ENCODE peak calls at places on chromosomes 6 and 20, in six cellular contexts. M is GM12891, P is HepG2, V is H1, K is K562, C is GM12878. X is an unnamed sample.

GRCh38 chr6:158715330-158716311 is 65.8 kb downstream of the SYTL3 start:
- DNase-seq in M (peak; percentile 43), K (no peak), P (no peak), C (no peak), V (no peak), X (peak; percentile 47)

GRCh38 chr20:49543071-49543857 is 24.7 kb downstream of the PTGIS start:
- DNase-seq in M (no peak), C (no peak), V (no peak), P (no peak), K (no peak), X (no peak)

GRCh38 chr6:137777299-137778075 is 89.6 kb upstream of the TNFAIP3 start:
- DNase-seq in P (no peak), V (no peak), K (no peak), C (no peak), M (no peak), X (no peak)

GRCh38 chr6:148945311-148946021 is 198.6 kb downstream of the UST start:
- DNase-seq in P (no peak), V (no peak), M (no peak), K (no peak), C (no peak), X (no peak)

GRCh38 chr6:135236732-135237131 is 55.6 kb downstream of the MYB start:
- DNase-seq in C (no peak), K (no peak), M (no peak), P (no peak), V (no peak), X (no peak)

GRCh38 chr6:122652431-122652830 is 42.2 kb downstream of the PKIB start:
- DNase-seq in K (no peak), C (no peak), V (no peak), P (peak; percentile 31), M (no peak), X (no peak)

GRCh38 chr20:51631011-51631950 is 88.8 kb upstream of the NFATC2 start:
- DNase-seq in V (no peak), K (peak; percentile 53), P (peak; percentile 28), C (no peak), M (no peak), X (no peak)

GRCh38 chr6:41937881-41938574 is 3.6 kb downstream of the CCND3 start:
- DNase-seq in P (no peak), C (no peak), V (no peak), M (no peak), K (peak; percentile 75), X (no peak)

GRCh38 chr20:58634818-58635665 is 16.0 kb upstream of the STX16 start:
- DNase-seq in V (no peak), C (no peak), M (peak; percentile 44), P (no peak), K (peak; percentile 38), X (no peak)

GRCh38 chr6:30821862-30822784 is 62.2 kb upstream of the DDR1 start:
- DNase-seq in V (no peak), M (peak; percentile 28), K (peak; percentile 65), C (no peak), P (peak; percentile 70), X (no peak)

GRCh38 chr6:118288355-118289124 is 259.6 kb upstream of the PLN start:
- DNase-seq in V (no peak), M (no peak), K (no peak), C (no peak), P (no peak), X (no peak)

GRCh38 chr6:101443315-101443714 is 49.8 kb downstream of the GRIK2 start:
- DNase-seq in V (no peak), K (no peak), C (no peak), M (no peak), P (no peak), X (no peak)

GRCh38 chr20:46010491-46011405 is 2.0 kb downstream of the MMP9 start:
- DNase-seq in M (no peak), V (no peak), C (no peak), P (no peak), K (no peak), X (no peak)

GRCh38 chr6:131803007-131803769 is 4.6 kb upstream of the ENPP1 start:
- DNase-seq in M (no peak), K (no peak), P (no peak), V (no peak), C (no peak), X (no peak)

GRCh38 chr6:131808460-131809269 is 845 bp downstream of the ENPP1 start:
- DNase-seq in P (no peak), M (no peak), C (no peak), K (no peak), V (no peak), X (no peak)

GRCh38 chr6:131811510-131811909 is 3.7 kb downstream of the ENPP1 start:
- DNase-seq in V (no peak), K (no peak), C (no peak), M (no peak), P (no peak), X (no peak)

GRCh38 chr6:131807321-131807643 is 538 bp upstream of the ENPP1 start:
- DNase-seq in M (no peak), P (no peak), V (no peak), K (no peak), C (no peak), X (no peak)

GRCh38 chr6:131807644-131808459 is at the start of gene ENPP1:
- DNase-seq in C (no peak), P (peak; percentile 71), K (peak; percentile 78), M (peak; percentile 24), V (peak; percentile 83), X (peak; percentile 30)
- TF ChIP-seq POLR2A in C (no peak), P (peak; percentile 84), K (no peak), M (no peak), V (no peak), X (no peak)

GRCh38 chr20:33790571-33790970 is 20.6 kb upstream of the CHMP4B start:
- DNase-seq in P (no peak), K (no peak), V (no peak), M (no peak), C (no peak), X (no peak)

GRCh38 chr20:33791021-33791420 is 20.1 kb upstream of the CHMP4B start:
- DNase-seq in K (no peak), C (no peak), P (no peak), M (no peak), V (no peak), X (no peak)

GRCh38 chr20:33789858-33790182 is 21.3 kb upstream of the CHMP4B start:
- DNase-seq in C (no peak), V (no peak), M (no peak), P (no peak), K (no peak), X (no peak)

GRCh38 chr20:33788351-33789049 is 22.6 kb upstream of the CHMP4B start:
- DNase-seq in C (no peak), M (no peak), P (no peak), V (no peak), K (no peak), X (no peak)

DNA sequence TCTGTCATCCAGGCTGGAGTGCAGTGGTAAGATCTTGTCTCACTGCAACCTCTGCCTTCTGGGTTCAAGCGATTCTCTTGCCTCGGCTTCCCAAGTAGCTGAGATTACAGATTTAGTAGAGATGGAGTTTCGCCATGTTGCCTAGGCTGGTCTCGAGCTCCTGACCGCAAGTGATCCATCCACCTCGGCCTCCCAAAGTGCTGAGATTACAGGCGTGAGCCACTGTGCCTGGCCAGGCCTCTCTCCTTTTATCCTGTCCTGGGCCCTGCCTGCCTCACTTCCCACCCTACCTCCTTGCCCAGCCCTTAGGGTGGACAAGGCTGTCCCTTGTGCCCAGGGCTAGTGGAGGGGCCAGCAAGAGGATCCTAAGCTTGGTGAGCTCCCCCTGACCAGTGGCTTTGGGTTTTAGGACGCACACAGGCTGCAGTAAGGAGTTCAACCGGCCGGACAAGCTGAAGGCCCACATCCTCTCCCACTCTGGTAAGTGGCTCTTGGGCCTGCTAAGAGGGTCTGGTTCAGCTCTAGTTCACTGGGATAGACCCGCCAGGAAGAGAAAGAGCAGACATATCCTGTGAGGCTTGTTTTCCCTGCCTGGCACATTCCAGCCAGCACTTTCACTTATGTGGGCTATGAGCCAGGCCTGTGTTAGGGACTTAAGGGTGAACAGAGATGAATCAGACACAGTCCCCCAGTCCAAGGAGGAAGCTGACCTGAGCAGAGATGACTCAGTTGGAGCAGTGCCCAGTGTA is 21.9 kb upstream of the CHMP4B start:
- DNase-seq in V (no peak), K (no peak), P (peak; percentile 83), M (no peak), C (no peak), X (no peak)
- TF ChIP-seq POLR2AphosphoS5 in V (no peak), K (no peak), P (no peak), M (no peak), C (no peak), X (no peak)

GRCh38 chr6:152127429-152128165 is 320.1 kb downstream of the ESR1 start:
- DNase-seq in V (no peak), P (no peak), C (no peak), M (no peak), K (no peak), X (no peak)

GRCh38 chr6:152135755-152136448 is 328.4 kb downstream of the ESR1 start:
- DNase-seq in K (no peak), V (no peak), M (no peak), P (peak; percentile 92), C (no peak), X (no peak)

GRCh38 chr6:152124432-152125074 is 317.1 kb downstream of the ESR1 start:
- DNase-seq in P (peak; percentile 54), C (no peak), V (no peak), K (peak; percentile 44), M (no peak), X (no peak)

GRCh38 chr6:152129606-152130249 is 322.2 kb downstream of the ESR1 start:
- DNase-seq in P (no peak), C (no peak), K (no peak), M (no peak), V (no peak), X (no peak)

GRCh38 chr6:152130441-152130840 is 323.0 kb downstream of the ESR1 start:
- DNase-seq in C (no peak), P (no peak), V (no peak), K (no peak), M (no peak), X (no peak)
- TF ChIP-seq TAF1 in C (no peak), P (no peak), V (no peak), K (no peak), M (no peak), X (no peak)

GRCh38 chr20:17568972-17569471 is 853 bp upstream of the DSTN start:
- DNase-seq in K (peak; percentile 57), V (peak; percentile 64), C (no peak), P (peak; percentile 95), M (peak; percentile 29), X (no peak)
- TF ChIP-seq POLR2A in K (no peak), V (peak; percentile 72), C (no peak), P (peak; percentile 15), M (no peak), X (no peak)

DNA sequence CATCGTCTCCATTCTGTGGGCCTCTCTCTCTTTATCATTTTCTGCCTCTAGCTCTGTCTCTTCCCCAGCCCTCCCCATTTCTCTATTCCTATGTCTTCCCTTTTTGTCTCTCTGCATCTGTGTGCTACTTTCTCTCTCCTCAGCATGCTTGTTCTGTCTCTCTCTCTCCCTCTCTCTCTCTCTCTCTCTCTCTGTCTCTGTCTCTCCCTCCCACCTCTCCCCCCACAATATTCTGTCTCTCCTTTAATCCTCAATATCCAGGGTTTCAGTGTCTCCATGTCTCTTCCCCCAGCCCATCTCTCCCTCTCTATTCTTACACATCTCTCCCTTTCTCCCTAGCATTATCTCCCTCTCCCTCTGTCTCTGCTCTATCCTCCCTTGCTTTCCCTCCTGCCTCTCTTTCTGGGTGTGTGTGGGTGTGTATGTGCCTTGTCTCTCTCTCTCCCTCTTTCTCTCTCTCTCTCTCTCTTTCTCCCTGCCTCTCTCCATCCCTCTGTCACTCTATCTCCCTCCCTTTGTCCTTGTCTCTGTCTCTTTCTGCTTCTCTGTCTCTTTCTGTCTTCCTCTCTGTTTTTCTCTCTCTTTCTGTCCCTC is 76.9 kb upstream of the SIRPA start:
- DNase-seq in M (no peak), K (no peak), C (no peak), P (no peak), V (no peak), X (no peak)
- TF ChIP-seq POLR2AphosphoS5 in M (no peak), K (no peak), C (no peak), P (no peak), V (no peak), X (no peak)

GRCh38 chr6:107670792-107671199 is 153.3 kb downstream of the SCML4 start:
- DNase-seq in P (no peak), M (peak; percentile 35), K (no peak), V (no peak), C (peak; percentile 66), X (peak; percentile 36)
- TF ChIP-seq TAF1 in P (no peak), M (no peak), K (no peak), V (no peak), C (no peak), X (no peak)

X was measured in GM12892.